ENCODE peak calls at places on chromosomes 2 and 18, in ten cellular contexts. A, M, X, J, U, S, T, D, L and H are unnamed samples.

GRCh38 chr18:10971717-10972116 is 177.7 kb downstream of the PIEZO2 start:
- DNase-seq in J (no peak), D (no peak), X (no peak), A (no peak), U (no peak), L (no peak), S (no peak), T (no peak), M (no peak), H (no peak)

GRCh38 chr2:25251032-25251460 is 82.7 kb upstream of the POMC start:
- DNase-seq in U (peak; percentile 80), L (no peak), M (no peak), J (no peak), D (no peak), S (peak; percentile 52), A (no peak), X (no peak), T (no peak), H (peak; percentile 44)

GRCh38 chr18:13568443-13569392 is 157.6 kb downstream of the FAM210A start:
- DNase-seq in S (no peak), U (no peak), J (no peak), L (peak; percentile 74), D (no peak), T (no peak), A (no peak), X (peak; percentile 9), M (peak; percentile 17), H (no peak)

GRCh38 chr2:197183355-197183754 is 127.2 kb downstream of the ANKRD44 start:
- DNase-seq in S (no peak), J (no peak), A (no peak), M (no peak), T (no peak), U (no peak), D (no peak), L (no peak), X (no peak), H (no peak)

GRCh38 chr2:202005272-202005887 is 28.3 kb upstream of the FZD7 start:
- DNase-seq in T (no peak), D (no peak), S (no peak), X (no peak), U (no peak), L (peak; percentile 21), A (no peak), J (no peak), M (no peak), H (no peak)

GRCh38 chr2:104658149-104658839 is 195.6 kb upstream of the POU3F3 start:
- DNase-seq in U (peak; percentile 37), S (no peak), A (no peak), X (no peak), D (no peak), M (no peak), J (peak; percentile 12), L (no peak), T (no peak), H (no peak)

GRCh38 chr2:69638630-69639029 is 4.9 kb downstream of the AAK1 start:
- DNase-seq in A (no peak), J (no peak), X (no peak), U (no peak), M (no peak), T (no peak), S (no peak), L (no peak), D (no peak), H (no peak)

GRCh38 chr2:73705091-73705490 is 32.1 kb downstream of the TPRKB start:
- DNase-seq in U (no peak), M (no peak), L (no peak), J (no peak), S (no peak), T (no peak), D (no peak), X (no peak), A (no peak), H (no peak)

GRCh38 chr2:58107803-58108710 is 61.5 kb downstream of the VRK2 start:
- DNase-seq in J (no peak), U (no peak), M (no peak), L (no peak), D (no peak), X (peak; percentile 96), T (no peak), S (no peak), A (no peak), H (no peak)

GRCh38 chr2:234293973-234294372 is 202.9 kb downstream of the ARL4C start:
- DNase-seq in M (no peak), U (no peak), S (no peak), X (no peak), T (no peak), A (no peak), J (no peak), D (no peak), L (no peak), H (no peak)

GRCh38 chr2:38824906-38825305 is 46.9 kb downstream of the GEMIN6 start:
- DNase-seq in M (no peak), A (no peak), J (no peak), S (no peak), L (no peak), T (no peak), D (no peak), U (no peak), X (no peak), H (no peak)

GRCh38 chr2:28300489-28300888 is 92.2 kb upstream of the FOSL2 start:
- DNase-seq in D (no peak), X (no peak), S (no peak), A (no peak), M (no peak), T (no peak), J (no peak), U (no peak), L (no peak), H (no peak)

GRCh38 chr2:197011777-197012641 is 85.5 kb upstream of the PGAP1 start:
- DNase-seq in L (no peak), U (peak; percentile 77), X (peak; percentile 67), T (no peak), D (no peak), A (no peak), S (peak; percentile 19), M (peak; percentile 57), J (no peak), H (no peak)

GRCh38 chr2:118843492-118844132 is 3.8 kb downstream of the EN1 start:
- DNase-seq in M (no peak), J (no peak), S (no peak), D (no peak), U (no peak), T (no peak), A (no peak), L (no peak), X (no peak), H (no peak)

GRCh38 chr2:240398711-240399267 is 36.7 kb upstream of the GPC1 start:
- DNase-seq in M (no peak), J (no peak), T (peak; percentile 52), A (no peak), U (no peak), S (no peak), X (no peak), D (peak; percentile 17), L (no peak), H (peak; percentile 25)

GRCh38 chr2:113253453-113253852 is 25.3 kb downstream of the PAX8 start:
- DNase-seq in M (no peak), S (no peak), L (no peak), J (no peak), A (no peak), U (no peak), X (no peak), D (no peak), T (no peak), H (no peak)

GRCh38 chr2:237922641-237923361 is 44.0 kb upstream of the UBE2F start:
- DNase-seq in A (no peak), J (no peak), S (no peak), D (no peak), M (no peak), L (no peak), T (peak; percentile 72), U (peak; percentile 53), X (no peak), H (no peak)

GRCh38 chr18:56803076-56803475 is 151.9 kb downstream of the WDR7 start:
- DNase-seq in J (no peak), M (no peak), S (no peak), D (no peak), X (no peak), U (no peak), L (no peak), T (no peak), A (no peak), H (no peak)

GRCh38 chr18:76752400-76752799 is 70.0 kb upstream of the ZNF236 start:
- DNase-seq in T (no peak), U (no peak), D (no peak), L (no peak), J (no peak), A (no peak), S (no peak), X (no peak), M (no peak), H (no peak)

GRCh38 chr2:228614741-228615140 is 433.3 kb upstream of the SPHKAP start:
- DNase-seq in D (no peak), J (no peak), T (no peak), X (no peak), S (no peak), L (no peak), U (no peak), A (no peak), M (no peak), H (no peak)
- H3K4me3 ChIP-seq in D (no peak overlapping the region), J (no peak overlapping the region), T (no peak overlapping the region), X (no peak overlapping the region), S (no peak overlapping the region), L (no peak overlapping the region), U (no peak overlapping the region), A (no peak overlapping the region), M (no peak overlapping the region), H (no peak overlapping the region)

GRCh38 chr2:231110551-231110950 is 14.3 kb downstream of the HTR2B start:
- DNase-seq in U (no peak), A (no peak), M (no peak), L (no peak), X (no peak), J (no peak), D (no peak), T (no peak), S (no peak), H (no peak)
- TF ChIP-seq EP300 in U (no peak), A (no peak), M (no peak), L (no peak), X (no peak), J (no peak), D (no peak), T (no peak), S (no peak), H (no peak)

DNA sequence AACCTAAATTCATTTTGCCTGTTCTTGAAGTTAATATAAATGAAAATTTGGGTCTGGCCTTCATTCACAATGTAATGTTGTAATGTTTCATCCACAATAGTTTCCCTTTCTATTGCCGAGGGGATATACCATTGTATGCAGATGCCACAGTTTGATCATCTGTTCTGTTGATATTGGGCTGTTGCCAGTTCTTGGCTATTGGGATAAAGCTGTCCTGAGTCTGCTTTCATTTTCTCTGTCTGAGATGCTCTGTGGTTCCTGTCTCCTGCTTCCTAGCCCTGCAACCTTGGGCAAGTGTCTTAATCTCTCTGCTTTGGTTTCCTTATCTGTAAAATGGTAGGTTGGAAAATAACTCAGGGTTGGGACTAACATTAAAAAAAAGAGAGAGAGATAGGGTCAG is 25.2 kb downstream of the B3GNT2 start:
- DNase-seq in X (no peak), L (no peak), S (no peak), M (peak; percentile 32), J (no peak), A (no peak), U (no peak), T (no peak), D (no peak), H (no peak)
- H3K27ac ChIP-seq in X (no peak overlapping the region), L (no peak overlapping the region), S (no peak overlapping the region), M (no peak overlapping the region), J (no peak overlapping the region), A (no peak overlapping the region), U (no peak overlapping the region), T (no peak overlapping the region), D (no peak overlapping the region), H (no peak overlapping the region)

GRCh38 chr18:11982981-11983380 is 1.7 kb downstream of the IMPA2 start:
- DNase-seq in S (no peak), D (no peak), M (peak; percentile 24), X (no peak), U (no peak), J (no peak), T (no peak), A (peak; percentile 26), L (no peak), H (no peak)
- H3K4me3 ChIP-seq in S (no peak overlapping the region), D (no peak overlapping the region), M (peak overlapping the region; percentile 79), X (peak overlapping the region; percentile 92), U (no peak overlapping the region), J (no peak overlapping the region), T (no peak overlapping the region), A (peak overlapping the region; percentile 82), L (peak overlapping the region; percentile 10), H (no peak overlapping the region)